ENCODE peak calls at places on chromosomes 13 and 19, in seven cellular contexts. P is non-pigmented ciliary epithelial cell, B is LHCN-M2, J is T-helper 1 cell, L is fibroblast of lung, M is mesothelial cell of epicardium, G is HEK293T. I is an unnamed sample.

GRCh38 chr13:102707465-102707864 is 12.6 kb upstream of the METTL21C start:
- DNase-seq in B (peak), G (no peak), L (peak), M (no peak), P (peak), J (no peak), I (peak)

GRCh38 chr19:28404462-28404861 is 808.5 kb downstream of the UQCRFS1 start:
- DNase-seq in M (no peak), G (no peak), B (no peak), J (no peak), P (no peak), L (no peak), I (no peak)

GRCh38 chr13:26971990-26972888 is 199.4 kb downstream of the USP12 start:
- DNase-seq in L (peak), M (no peak), P (no peak), J (peak), G (no peak), B (peak), I (no peak)

GRCh38 chr13:106911020-106911419 is 343.1 kb upstream of the ARGLU1 start:
- DNase-seq in L (no peak), P (no peak), B (no peak), G (no peak), M (no peak), J (no peak), I (no peak)

GRCh38 chr19:53881482-53882390 is at the start of gene PRKCG:
- DNase-seq in L (no peak), B (peak), J (peak), G (no peak), P (no peak), M (peak), I (no peak)

GRCh38 chr19:3316659-3317207 is 49.6 kb upstream of the NFIC start:
- DNase-seq in B (no peak), J (no peak), P (no peak), L (no peak), G (no peak), M (no peak), I (no peak)

GRCh38 chr13:87698268-87698667 is 27.1 kb downstream of the SLITRK5 start:
- DNase-seq in P (no peak), G (no peak), L (no peak), B (no peak), J (no peak), M (no peak), I (no peak)

GRCh38 chr19:41904118-41904870 is 21.3 kb downstream of the ARHGEF1 start:
- DNase-seq in M (no peak), B (no peak), G (no peak), P (no peak), J (no peak), L (no peak), I (no peak)

GRCh38 chr19:35824150-35824549 is 11.5 kb upstream of the PRODH2 start:
- DNase-seq in B (no peak), G (no peak), P (no peak), J (no peak), L (no peak), M (no peak), I (no peak)

GRCh38 chr19:50932018-50932689 is 20.7 kb downstream of the KLK5 start:
- DNase-seq in M (no peak), G (no peak), P (no peak), L (no peak), J (no peak), B (no peak), I (no peak)

I was measured in HFFc6.